ENCODE peak calls at places on chromosome 18, in nine cellular contexts. One of them, this sample, is unnamed.

GRCh38 chr18:23853448-23854210 is 160.9 kb upstream of the TTC39C start:
- DNase-seq in hepatic stellate cell: no peak
- DNase-seq in globus pallidus: no peak
- DNase-seq in stimulated activated CD4-positive, alpha-beta T cell treated with anti-CD3 and anti-CD28 coated beads, Interleukin-12 subunit alpha, Interleukin-12 subunit beta, amount 100 ng/mL, for 48 hours: no peak
- DNase-seq in lower leg skin: no peak
- DNase-seq in T-helper 9 cell: no peak
- DNase-seq in CD8-positive, alpha-beta T cell: no peak
- DNase-seq in NCI-H2029: no peak
- DNase-seq in lower lobe of right lung: no peak
- DNase-seq in this sample: no peak

GRCh38 chr18:2425426-2426317 is 145.6 kb downstream of the METTL4 start:
- DNase-seq in hepatic stellate cell: no peak
- DNase-seq in globus pallidus: no peak
- DNase-seq in stimulated activated CD4-positive, alpha-beta T cell treated with anti-CD3 and anti-CD28 coated beads, Interleukin-12 subunit alpha, Interleukin-12 subunit beta, amount 100 ng/mL, for 48 hours: no peak
- DNase-seq in lower leg skin: no peak
- DNase-seq in T-helper 9 cell: no peak
- DNase-seq in CD8-positive, alpha-beta T cell: no peak
- DNase-seq in NCI-H2029: no peak
- DNase-seq in lower lobe of right lung: no peak
- DNase-seq in this sample: no peak

GRCh38 chr18:48715651-48716354 is 177.0 kb downstream of the CTIF start:
- DNase-seq in hepatic stellate cell: no peak
- DNase-seq in globus pallidus: peak
- DNase-seq in stimulated activated CD4-positive, alpha-beta T cell treated with anti-CD3 and anti-CD28 coated beads, Interleukin-12 subunit alpha, Interleukin-12 subunit beta, amount 100 ng/mL, for 48 hours: no peak
- DNase-seq in lower leg skin: peak
- DNase-seq in T-helper 9 cell: no peak
- DNase-seq in CD8-positive, alpha-beta T cell: no peak
- DNase-seq in NCI-H2029: no peak
- DNase-seq in lower lobe of right lung: peak
- DNase-seq in this sample: no peak

GRCh38 chr18:48841381-48842258 is 109.1 kb downstream of the SMAD7 start:
- DNase-seq in hepatic stellate cell: peak
- DNase-seq in globus pallidus: peak
- DNase-seq in stimulated activated CD4-positive, alpha-beta T cell treated with anti-CD3 and anti-CD28 coated beads, Interleukin-12 subunit alpha, Interleukin-12 subunit beta, amount 100 ng/mL, for 48 hours: no peak
- DNase-seq in lower leg skin: peak
- DNase-seq in T-helper 9 cell: no peak
- DNase-seq in CD8-positive, alpha-beta T cell: no peak
- DNase-seq in NCI-H2029: no peak
- DNase-seq in lower lobe of right lung: peak
- DNase-seq in this sample: no peak

GRCh38 chr18:12711446-12711845 is 8.6 kb downstream of the PSMG2 start:
- DNase-seq in hepatic stellate cell: no peak
- DNase-seq in globus pallidus: no peak
- DNase-seq in stimulated activated CD4-positive, alpha-beta T cell treated with anti-CD3 and anti-CD28 coated beads, Interleukin-12 subunit alpha, Interleukin-12 subunit beta, amount 100 ng/mL, for 48 hours: no peak
- DNase-seq in lower leg skin: no peak
- DNase-seq in T-helper 9 cell: no peak
- DNase-seq in CD8-positive, alpha-beta T cell: no peak
- DNase-seq in NCI-H2029: no peak
- DNase-seq in lower lobe of right lung: no peak
- DNase-seq in this sample: no peak

GRCh38 chr18:59042477-59042842 is 97.2 kb upstream of the SEC11C start:
- DNase-seq in hepatic stellate cell: no peak
- DNase-seq in globus pallidus: no peak
- DNase-seq in stimulated activated CD4-positive, alpha-beta T cell treated with anti-CD3 and anti-CD28 coated beads, Interleukin-12 subunit alpha, Interleukin-12 subunit beta, amount 100 ng/mL, for 48 hours: no peak
- DNase-seq in lower leg skin: no peak
- DNase-seq in T-helper 9 cell: no peak
- DNase-seq in CD8-positive, alpha-beta T cell: no peak
- DNase-seq in NCI-H2029: no peak
- DNase-seq in lower lobe of right lung: no peak
- DNase-seq in this sample: no peak

GRCh38 chr18:2881490-2882195 is 34.8 kb downstream of the EMILIN2 start:
- DNase-seq in hepatic stellate cell: no peak
- DNase-seq in globus pallidus: no peak
- DNase-seq in stimulated activated CD4-positive, alpha-beta T cell treated with anti-CD3 and anti-CD28 coated beads, Interleukin-12 subunit alpha, Interleukin-12 subunit beta, amount 100 ng/mL, for 48 hours: no peak
- DNase-seq in lower leg skin: peak
- DNase-seq in T-helper 9 cell: no peak
- DNase-seq in CD8-positive, alpha-beta T cell: no peak
- DNase-seq in NCI-H2029: peak
- DNase-seq in lower lobe of right lung: no peak
- DNase-seq in this sample: no peak

GRCh38 chr18:63237911-63238710 is 81.5 kb downstream of the BCL2 start:
- DNase-seq in hepatic stellate cell: peak
- DNase-seq in globus pallidus: peak
- DNase-seq in stimulated activated CD4-positive, alpha-beta T cell treated with anti-CD3 and anti-CD28 coated beads, Interleukin-12 subunit alpha, Interleukin-12 subunit beta, amount 100 ng/mL, for 48 hours: no peak
- DNase-seq in lower leg skin: no peak
- DNase-seq in T-helper 9 cell: no peak
- DNase-seq in CD8-positive, alpha-beta T cell: no peak
- DNase-seq in NCI-H2029: no peak
- DNase-seq in lower lobe of right lung: no peak
- DNase-seq in this sample: no peak

This sample was measured in T-cell.